ENCODE peak calls at places on chromosomes 6 and 20, in seven cellular contexts. One of them, this sample, is unnamed.

GRCh38 chr6:138972226-138972665 is 15.8 kb downstream of the REPS1 start:
- DNase-seq in NCI-H1417: no peak
- DNase-seq in iris pigment epithelial cell: peak; percentile 59
- DNase-seq in tibial artery: no peak
- DNase-seq in T-helper 9 cell: no peak
- DNase-seq in B cell: no peak
- DNase-seq in BE2C: peak; percentile 9
- DNase-seq in this sample: no peak

GRCh38 chr6:30875244-30876038 is 8.9 kb upstream of the DDR1 start:
- DNase-seq in NCI-H1417: peak; percentile 11
- DNase-seq in iris pigment epithelial cell: no peak
- DNase-seq in tibial artery: no peak
- DNase-seq in T-helper 9 cell: no peak
- DNase-seq in B cell: no peak
- DNase-seq in BE2C: no peak
- DNase-seq in this sample: peak; percentile 67

GRCh38 chr6:65064844-65065243 is 642.2 kb downstream of the EYS start:
- DNase-seq in NCI-H1417: no peak
- DNase-seq in iris pigment epithelial cell: no peak
- DNase-seq in tibial artery: no peak
- DNase-seq in T-helper 9 cell: no peak
- DNase-seq in B cell: no peak
- DNase-seq in BE2C: no peak
- DNase-seq in this sample: no peak

GRCh38 chr6:12288844-12289654 is 1.1 kb upstream of the EDN1 start:
- DNase-seq in NCI-H1417: peak; percentile 28
- DNase-seq in iris pigment epithelial cell: peak; percentile 72
- DNase-seq in tibial artery: no peak
- DNase-seq in T-helper 9 cell: peak; percentile 11
- DNase-seq in B cell: peak; percentile 70
- DNase-seq in BE2C: peak; percentile 50
- DNase-seq in this sample: peak; percentile 44

GRCh38 chr6:118305081-118305480 is 243.0 kb upstream of the PLN start:
- DNase-seq in NCI-H1417: no peak
- DNase-seq in iris pigment epithelial cell: no peak
- DNase-seq in tibial artery: no peak
- DNase-seq in T-helper 9 cell: no peak
- DNase-seq in B cell: no peak
- DNase-seq in BE2C: no peak
- DNase-seq in this sample: no peak

GRCh38 chr6:97047473-97048201 is 123.1 kb downstream of the KLHL32 start:
- DNase-seq in NCI-H1417: no peak
- DNase-seq in iris pigment epithelial cell: no peak
- DNase-seq in tibial artery: no peak
- DNase-seq in T-helper 9 cell: no peak
- DNase-seq in B cell: no peak
- DNase-seq in BE2C: no peak
- DNase-seq in this sample: no peak

GRCh38 chr20:49132995-49133451 is 55.1 kb downstream of the STAU1 start:
- DNase-seq in NCI-H1417: peak; percentile 15
- DNase-seq in iris pigment epithelial cell: peak; percentile 70
- DNase-seq in tibial artery: no peak
- DNase-seq in T-helper 9 cell: no peak
- DNase-seq in B cell: no peak
- DNase-seq in BE2C: peak; percentile 37
- DNase-seq in this sample: peak; percentile 62

GRCh38 chr6:103908898-103909297 is 950.8 kb downstream of the HACE1 start:
- DNase-seq in NCI-H1417: no peak
- DNase-seq in iris pigment epithelial cell: no peak
- DNase-seq in tibial artery: no peak
- DNase-seq in T-helper 9 cell: no peak
- DNase-seq in B cell: no peak
- DNase-seq in BE2C: no peak
- DNase-seq in this sample: no peak

GRCh38 chr20:1503564-1504227 is 12.5 kb upstream of the SIRPB2 start:
- DNase-seq in NCI-H1417: peak; percentile 72
- DNase-seq in iris pigment epithelial cell: peak; percentile 93
- DNase-seq in tibial artery: peak; percentile 74
- DNase-seq in T-helper 9 cell: peak; percentile 51
- DNase-seq in B cell: peak; percentile 65
- DNase-seq in BE2C: peak; percentile 60
- DNase-seq in this sample: peak; percentile 98

GRCh38 chr20:37081717-37082289 is 14.0 kb downstream of the RBL1 start:
- DNase-seq in NCI-H1417: no peak
- DNase-seq in iris pigment epithelial cell: peak; percentile 25
- DNase-seq in tibial artery: no peak
- DNase-seq in T-helper 9 cell: peak; percentile 44
- DNase-seq in B cell: no peak
- DNase-seq in BE2C: no peak
- DNase-seq in this sample: no peak

GRCh38 chr6:83126223-83126622 is 58.8 kb downstream of the DOP1A start:
- DNase-seq in NCI-H1417: no peak
- DNase-seq in iris pigment epithelial cell: no peak
- DNase-seq in tibial artery: no peak
- DNase-seq in T-helper 9 cell: no peak
- DNase-seq in B cell: no peak
- DNase-seq in BE2C: no peak
- DNase-seq in this sample: no peak

GRCh38 chr20:25859649-25860530 is 163.2 kb upstream of the ZNF337 start:
- DNase-seq in NCI-H1417: peak; percentile 88
- DNase-seq in iris pigment epithelial cell: peak; percentile 41
- DNase-seq in tibial artery: peak; percentile 87
- DNase-seq in T-helper 9 cell: peak; percentile 52
- DNase-seq in B cell: no peak
- DNase-seq in BE2C: peak; percentile 90
- DNase-seq in this sample: peak; percentile 89

GRCh38 chr6:56838016-56838555 is 116.8 kb upstream of the BEND6 start:
- DNase-seq in NCI-H1417: no peak
- DNase-seq in iris pigment epithelial cell: no peak
- DNase-seq in tibial artery: no peak
- DNase-seq in T-helper 9 cell: no peak
- DNase-seq in B cell: no peak
- DNase-seq in BE2C: no peak
- DNase-seq in this sample: no peak

GRCh38 chr6:108606130-108606797 is 45.5 kb downstream of the FOXO3 start:
- DNase-seq in NCI-H1417: no peak
- DNase-seq in iris pigment epithelial cell: no peak
- DNase-seq in tibial artery: no peak
- DNase-seq in T-helper 9 cell: no peak
- DNase-seq in B cell: no peak
- DNase-seq in BE2C: no peak
- DNase-seq in this sample: no peak

GRCh38 chr20:13625241-13625981 is 13.3 kb downstream of the TASP1 start:
- DNase-seq in NCI-H1417: no peak
- DNase-seq in iris pigment epithelial cell: no peak
- DNase-seq in tibial artery: no peak
- DNase-seq in T-helper 9 cell: no peak
- DNase-seq in B cell: no peak
- DNase-seq in BE2C: no peak
- DNase-seq in this sample: no peak

GRCh38 chr6:107275330-107275865 is 160.1 kb upstream of the BEND3 start:
- DNase-seq in NCI-H1417: no peak
- DNase-seq in iris pigment epithelial cell: peak; percentile 10
- DNase-seq in tibial artery: no peak
- DNase-seq in T-helper 9 cell: no peak
- DNase-seq in B cell: no peak
- DNase-seq in BE2C: peak; percentile 30
- DNase-seq in this sample: no peak

GRCh38 chr6:134123666-134124208 is 71.3 kb upstream of the SLC2A12 start:
- DNase-seq in NCI-H1417: peak; percentile 54
- DNase-seq in iris pigment epithelial cell: peak; percentile 84
- DNase-seq in tibial artery: no peak
- DNase-seq in T-helper 9 cell: no peak
- DNase-seq in B cell: no peak
- DNase-seq in BE2C: peak; percentile 58
- DNase-seq in this sample: peak; percentile 79

GRCh38 chr6:2109796-2110195 is 135.6 kb downstream of the GMDS start:
- DNase-seq in NCI-H1417: peak; percentile 82
- DNase-seq in iris pigment epithelial cell: no peak
- DNase-seq in tibial artery: no peak
- DNase-seq in T-helper 9 cell: no peak
- DNase-seq in B cell: no peak
- DNase-seq in BE2C: no peak
- DNase-seq in this sample: peak; percentile 68

GRCh38 chr6:113172531-113172966 is 684.6 kb upstream of the MARCKS start:
- DNase-seq in NCI-H1417: peak; percentile 13
- DNase-seq in iris pigment epithelial cell: no peak
- DNase-seq in tibial artery: no peak
- DNase-seq in T-helper 9 cell: no peak
- DNase-seq in B cell: no peak
- DNase-seq in BE2C: peak; percentile 27
- DNase-seq in this sample: peak; percentile 98

GRCh38 chr6:126388235-126388634 is 48.3 kb downstream of the CENPW start:
- DNase-seq in NCI-H1417: no peak
- DNase-seq in iris pigment epithelial cell: no peak
- DNase-seq in tibial artery: no peak
- DNase-seq in T-helper 9 cell: no peak
- DNase-seq in B cell: no peak
- DNase-seq in BE2C: peak; percentile 18
- DNase-seq in this sample: no peak

This sample was measured in NCI-H2171 treated with DMSO at 0.1 percent for 48 hours.